ENCODE peak calls at places on chromosomes 13 and 19, in eight cellular contexts. K is Daoy; C is aorta; Y is hippocampal formation; V is mucosa of descending colon; O is amniotic stem cell; D is NCI-H1048; I is activated T-cell treated with anti-CD3 and anti-CD28 coated beads, Interleukin-2, amount 50 U/mL, for 1 hour. Z is an unnamed sample.

GRCh38 chr19:35959040-35959967 is 23.1 kb downstream of the LRFN3 start:
- DNase-seq in K (no peak), C (peak; percentile 66), Y (no peak), V (peak; percentile 68), O (no peak), D (no peak), I (peak; percentile 87), Z (no peak)

GRCh38 chr19:41997851-41998229 is 3.8 kb upstream of the ATP1A3 start:
- DNase-seq in K (no peak), C (no peak), Y (no peak), V (no peak), O (no peak), D (no peak), I (no peak), Z (no peak)

GRCh38 chr13:108302279-108302678 is 32.8 kb downstream of the TNFSF13B start:
- DNase-seq in K (no peak), C (no peak), Y (no peak), V (no peak), O (no peak), D (no peak), I (no peak), Z (no peak)

GRCh38 chr19:13884726-13885591 is 8.0 kb downstream of the NANOS3 start:
- DNase-seq in K (no peak), C (no peak), Y (no peak), V (peak; percentile 78), O (no peak), D (no peak), I (no peak), Z (no peak)

GRCh38 chr19:49749055-49749716 is 13.9 kb downstream of the TSKS start:
- DNase-seq in K (no peak), C (no peak), Y (no peak), V (no peak), O (no peak), D (no peak), I (no peak), Z (no peak)

GRCh38 chr13:29490561-29490960 is 104.9 kb downstream of the SLC7A1 start:
- DNase-seq in K (no peak), C (no peak), Y (no peak), V (no peak), O (no peak), D (no peak), I (no peak), Z (no peak)

GRCh38 chr19:17385878-17386611 is 8.0 kb downstream of the CCDC194 start:
- DNase-seq in K (peak; percentile 69), C (peak; percentile 84), Y (no peak), V (peak; percentile 75), O (no peak), D (no peak), I (peak; percentile 72), Z (no peak)

GRCh38 chr19:18951721-18952281 is 10.8 kb upstream of the HOMER3 start:
- DNase-seq in K (peak; percentile 63), C (no peak), Y (no peak), V (no peak), O (no peak), D (no peak), I (no peak), Z (no peak)

GRCh38 chr13:38872693-38873092 is 117.9 kb downstream of the STOML3 start:
- DNase-seq in K (peak; percentile 17), C (no peak), Y (no peak), V (no peak), O (no peak), D (no peak), I (peak; percentile 24), Z (no peak)

GRCh38 chr13:40920826-40921225 is 98.3 kb downstream of the ELF1 start:
- DNase-seq in K (no peak), C (no peak), Y (no peak), V (no peak), O (no peak), D (no peak), I (no peak), Z (no peak)

GRCh38 chr13:91630916-91631315 is 232.5 kb downstream of the GPC5 start:
- DNase-seq in K (no peak), C (no peak), Y (no peak), V (no peak), O (no peak), D (no peak), I (no peak), Z (no peak)

GRCh38 chr13:49838989-49839388 is 46.5 kb upstream of the KPNA3 start:
- DNase-seq in K (no peak), C (no peak), Y (no peak), V (no peak), O (no peak), D (no peak), I (no peak), Z (no peak)

GRCh38 chr13:31204592-31204991 is 4.8 kb downstream of the B3GLCT start:
- DNase-seq in K (peak; percentile 51), C (no peak), Y (no peak), V (no peak), O (no peak), D (no peak), I (no peak), Z (no peak)

GRCh38 chr13:83890358-83890757 is 8.1 kb upstream of the SLITRK1 start:
- DNase-seq in K (no peak), C (no peak), Y (no peak), V (no peak), O (no peak), D (no peak), I (no peak), Z (no peak)

GRCh38 chr13:95784161-95784880 is 107.4 kb downstream of the DNAJC3 start:
- DNase-seq in K (peak; percentile 24), C (no peak), Y (no peak), V (no peak), O (peak; percentile 21), D (no peak), I (no peak), Z (no peak)